ENCODE peak calls at places on chromosomes 3 and 15, in four cellular contexts. B, J, D and R are unnamed samples.

GRCh38 chr3:33131328-33132018 is 17.7 kb downstream of the CRTAP start:
- DNase-seq in B (peak; percentile 66), J (peak; percentile 33), D (peak; percentile 89), R (no peak)

GRCh38 chr3:155548194-155548593 is 196.7 kb downstream of the PLCH1 start:
- DNase-seq in B (peak; percentile 17), J (no peak), D (peak; percentile 1), R (no peak)

GRCh38 chr3:45646051-45646585 is 43.1 kb upstream of the SACM1L start:
- DNase-seq in B (no peak), J (no peak), D (no peak), R (no peak)

GRCh38 chr3:169771651-169772529 is 1.3 kb upstream of the MYNN start:
- DNase-seq in B (peak; percentile 69), J (peak; percentile 38), D (peak; percentile 85), R (no peak)

GRCh38 chr15:46489276-46489675 is 854.4 kb downstream of the SQOR start:
- DNase-seq in B (no peak), J (no peak), D (no peak), R (no peak)

GRCh38 chr3:120693439-120694172 is 11.6 kb upstream of the HGD start:
- DNase-seq in B (no peak), J (no peak), D (peak; percentile 51), R (no peak)

GRCh38 chr3:148036331-148036881 is 627.2 kb downstream of the ZIC1 start:
- DNase-seq in B (peak; percentile 53), J (no peak), D (peak; percentile 65), R (no peak)

GRCh38 chr15:65856821-65857455 is 12.4 kb upstream of the RAB11A start:
- DNase-seq in B (no peak), J (peak; percentile 85), D (peak; percentile 71), R (no peak)

GRCh38 chr3:11240496-11240895 is 31.7 kb upstream of the ATG7 start:
- DNase-seq in B (no peak), J (no peak), D (no peak), R (no peak)

GRCh38 chr15:40932146-40932545 is 3.0 kb downstream of the DLL4 start:
- DNase-seq in B (no peak), J (no peak), D (no peak), R (no peak)

GRCh38 chr3:156373095-156373494 is 181.8 kb downstream of the SSR3 start:
- DNase-seq in B (no peak), J (no peak), D (no peak), R (no peak)

GRCh38 chr3:183826854-183827253 is 1.5 kb upstream of the MAP6D1 start:
- DNase-seq in B (no peak), J (no peak), D (no peak), R (no peak)

DNA sequence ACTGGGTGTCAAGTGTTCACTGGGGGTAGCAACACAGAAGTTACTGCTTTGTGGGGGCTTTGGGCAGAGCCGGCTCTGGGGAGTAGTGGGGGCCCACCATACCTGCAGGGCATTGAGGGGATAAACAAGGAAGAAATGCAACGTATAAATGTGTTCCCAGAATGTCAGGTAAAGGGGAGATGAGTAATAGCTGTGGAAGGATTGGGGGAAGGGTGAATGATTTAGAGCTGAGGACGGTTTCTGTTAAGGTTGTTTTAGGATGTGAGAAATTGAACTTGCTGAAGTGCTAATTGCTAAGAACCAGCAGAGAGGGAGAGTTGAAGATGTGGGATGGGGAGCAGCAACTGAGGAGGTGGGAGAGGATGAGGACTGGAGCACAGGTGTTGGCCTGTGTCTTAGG is 10.7 kb downstream of the SCG5 start:
- DNase-seq in B (no peak), J (no peak), D (no peak), R (no peak)
- H3K4me3 ChIP-seq in B (no peak overlapping the region), J (no peak overlapping the region), D (no peak overlapping the region), R (no peak overlapping the region)

DNA sequence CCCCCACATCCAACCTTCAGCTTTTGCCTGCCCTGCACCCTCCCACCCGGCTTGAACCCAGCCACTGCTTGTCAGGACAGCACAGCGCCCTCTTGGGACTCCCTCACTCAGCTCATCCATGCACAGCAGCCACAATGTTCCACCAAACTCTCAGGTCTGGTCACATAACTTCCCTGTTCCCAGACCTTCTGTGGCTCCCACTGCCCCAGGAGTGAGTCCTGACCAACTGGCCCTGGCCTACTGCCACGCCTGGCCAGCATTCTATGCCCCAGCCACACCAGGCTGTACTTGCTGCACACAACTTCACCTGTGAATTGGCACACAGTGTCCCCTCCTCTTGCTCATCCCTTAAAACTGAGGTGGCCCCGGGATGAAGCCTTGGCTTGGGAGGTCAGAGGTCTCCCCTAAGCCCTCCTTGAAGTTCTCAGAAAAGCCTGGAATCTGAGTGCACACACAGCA is 21.0 kb downstream of the PLXNB1 start:
- DNase-seq in B (no peak), J (no peak), D (no peak), R (no peak)
- TF ChIP-seq CTCF in B (peak; percentile 26), J (no peak), D (peak; percentile 27), R (no peak)

DNA sequence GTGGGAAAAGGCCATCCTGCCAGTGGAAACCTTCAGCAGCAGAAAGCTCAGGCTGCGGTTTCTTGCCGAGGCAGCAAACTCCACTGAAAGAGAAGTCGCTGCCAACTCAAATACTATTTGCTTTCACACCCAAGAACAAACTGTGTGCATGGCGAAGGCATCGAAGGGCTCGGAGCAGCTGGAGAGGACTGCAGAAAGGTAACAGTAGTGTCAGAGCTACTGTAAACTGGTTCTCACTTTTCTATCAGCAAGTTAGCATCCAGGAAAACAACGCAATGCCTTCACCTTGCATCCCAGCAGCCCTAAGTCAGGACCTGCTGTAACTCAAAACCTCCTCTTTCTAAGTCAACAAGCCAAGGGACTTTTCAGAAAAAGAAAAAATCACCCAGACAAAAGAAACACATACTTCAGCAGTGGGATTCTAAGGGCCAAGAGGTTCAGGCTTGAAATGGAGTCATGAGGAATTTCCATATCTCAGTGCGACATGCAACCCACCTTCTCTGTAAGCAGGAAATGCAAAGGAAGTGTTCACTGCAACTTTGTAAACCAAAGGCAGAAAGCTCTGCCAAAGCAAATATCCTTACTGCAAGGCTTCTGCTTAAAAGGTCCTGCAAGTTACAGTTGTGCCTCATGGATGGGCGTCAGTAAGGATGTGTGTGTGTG is 193.5 kb downstream of the FOXP1 start:
- DNase-seq in B (peak; percentile 64), J (peak; percentile 51), D (peak; percentile 87), R (no peak)
- H3K4me3 ChIP-seq in B (peak overlapping the region; percentile 28), J (no peak overlapping the region), D (no peak overlapping the region), R (no peak overlapping the region)

GRCh38 chr3:75171632-75172230 is 492.4 kb upstream of the FRG2C start:
- DNase-seq in B (no peak), J (no peak), D (peak; percentile 49), R (no peak)
- TF ChIP-seq CTCF in B (peak; percentile 25), J (peak; percentile 49), D (peak; percentile 49), R (no peak)

DNA sequence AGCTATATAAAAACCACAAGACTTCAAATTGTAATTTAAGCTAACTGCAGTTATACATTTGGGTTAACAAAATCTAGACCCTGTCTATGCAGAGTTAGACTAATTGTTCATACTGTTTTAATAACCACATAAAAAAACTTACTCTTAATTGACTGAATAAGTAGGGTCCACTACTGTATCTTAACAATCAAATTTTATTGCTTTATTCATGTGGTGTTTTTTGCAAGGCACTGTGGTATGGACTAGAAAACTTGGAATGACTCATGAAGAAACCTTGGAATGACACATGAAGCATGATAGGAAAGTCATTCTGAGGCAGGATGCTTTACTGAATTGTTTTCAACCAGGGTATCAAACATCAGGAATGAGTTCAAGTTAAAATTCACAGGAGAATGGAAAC is 2.3 kb downstream of the SERP1 start:
- DNase-seq in B (peak; percentile 33), J (no peak), D (peak; percentile 42), R (peak; percentile 26)
- H3K4me3 ChIP-seq in B (peak overlapping the region; percentile 0), J (no peak overlapping the region), D (no peak overlapping the region), R (peak overlapping the region; percentile 87)

GRCh38 chr3:67357610-67358458 is 296.6 kb downstream of the SUCLG2 start:
- DNase-seq in B (peak; percentile 21), J (no peak), D (peak; percentile 51), R (no peak)
- TF ChIP-seq CTCF in B (peak; percentile 66), J (peak; percentile 35), D (peak; percentile 51), R (peak; percentile 14)

GRCh38 chr3:71360694-71361093 is 222.8 kb downstream of the FOXP1 start:
- DNase-seq in B (no peak), J (no peak), D (no peak), R (no peak)
- H3K4me3 ChIP-seq in B (no peak overlapping the region), J (no peak overlapping the region), D (no peak overlapping the region), R (no peak overlapping the region)

GRCh38 chr3:194204036-194204792 is 68.3 kb downstream of the HES1 start:
- DNase-seq in B (no peak), J (no peak), D (no peak), R (no peak)
- TF ChIP-seq CTCF in B (no peak), J (no peak), D (no peak), R (no peak)

GRCh38 chr15:77944002-77944867 is 133.3 kb downstream of the TBC1D2B start:
- DNase-seq in B (peak; percentile 78), J (peak; percentile 84), D (peak; percentile 76), R (no peak)
- H3K4me3 ChIP-seq in B (peak overlapping the region; percentile 49), J (peak overlapping the region; percentile 78), D (peak overlapping the region; percentile 53), R (peak overlapping the region; percentile 29)